ENCODE peak calls at places on chromosomes 6 and 20, in six cellular contexts. W is globus pallidus; R is stimulated activated CD4-positive, alpha-beta T cell treated with anti-CD3 and anti-CD28 coated beads, Interleukin-15, amount 100 ng/mL, for 1 hour; H is posterior vena cava; A is brain microvascular endothelial cell; I is naive B cell. T is an unnamed sample.

GRCh38 chr20:36850759-36851158 is 25.2 kb upstream of the TLDC2 start:
- DNase-seq in W (no peak), R (no peak), H (no peak), A (no peak), I (no peak), T (no peak)

GRCh38 chr20:62778601-62779416 is 17.5 kb upstream of the MRGBP start:
- DNase-seq in W (no peak), R (no peak), H (no peak), A (no peak), I (no peak), T (no peak)

GRCh38 chr6:42453649-42454427 is 2.1 kb upstream of the TRERF1 start:
- DNase-seq in W (peak; percentile 11), R (no peak), H (peak; percentile 86), A (peak; percentile 36), I (no peak), T (no peak)

GRCh38 chr6:12490904-12491571 is 200.9 kb downstream of the EDN1 start:
- DNase-seq in W (no peak), R (no peak), H (no peak), A (peak; percentile 88), I (no peak), T (no peak)

GRCh38 chr6:16637635-16638034 is 123.6 kb downstream of the ATXN1 start:
- DNase-seq in W (no peak), R (no peak), H (no peak), A (peak; percentile 28), I (no peak), T (no peak)

GRCh38 chr20:51917886-51918545 is 115.7 kb upstream of the SALL4 start:
- DNase-seq in W (no peak), R (no peak), H (no peak), A (no peak), I (no peak), T (no peak)

GRCh38 chr20:52959125-52959524 is 13.0 kb upstream of the TSHZ2 start:
- DNase-seq in W (peak; percentile 17), R (no peak), H (no peak), A (no peak), I (no peak), T (no peak)

GRCh38 chr6:35601331-35602132 is 87.2 kb downstream of the FKBP5 start:
- DNase-seq in W (peak; percentile 75), R (peak; percentile 34), H (no peak), A (peak; percentile 91), I (peak; percentile 7), T (peak; percentile 54)

GRCh38 chr6:144847906-144848305 is 562.8 kb downstream of the UTRN start:
- DNase-seq in W (no peak), R (no peak), H (no peak), A (no peak), I (no peak), T (no peak)

GRCh38 chr6:17393335-17394191 is at the start of gene CAP2:
- DNase-seq in W (peak; percentile 31), R (no peak), H (peak; percentile 84), A (peak; percentile 55), I (no peak), T (no peak)

GRCh38 chr6:17281100-17281496 is at the start of gene RBM24:
- DNase-seq in W (peak; percentile 24), R (no peak), H (peak; percentile 84), A (peak; percentile 64), I (no peak), T (no peak)

GRCh38 chr20:43941476-43942212 is 27.0 kb downstream of the TOX2 start:
- DNase-seq in W (no peak), R (no peak), H (no peak), A (no peak), I (no peak), T (no peak)

GRCh38 chr6:166830185-166830890 is 126.0 kb downstream of the RNASET2 start:
- DNase-seq in W (peak; percentile 43), R (no peak), H (no peak), A (no peak), I (peak; percentile 16), T (no peak)

GRCh38 chr6:87151786-87152527 is 3.4 kb upstream of the ZNF292 start:
- DNase-seq in W (peak; percentile 71), R (peak; percentile 42), H (peak; percentile 88), A (peak; percentile 28), I (peak; percentile 71), T (peak; percentile 70)

GRCh38 chr6:169738204-169738971 is 13.0 kb downstream of the DYNLT2 start:
- DNase-seq in W (no peak), R (no peak), H (peak; percentile 82), A (peak; percentile 6), I (no peak), T (no peak)

GRCh38 chr6:6749791-6750434 is 161.4 kb downstream of the LY86 start:
- DNase-seq in W (peak; percentile 24), R (no peak), H (peak; percentile 83), A (peak; percentile 86), I (no peak), T (no peak)

GRCh38 chr20:34564810-34565209 is 6.3 kb downstream of the MAP1LC3A start:
- DNase-seq in W (no peak), R (no peak), H (peak; percentile 0), A (no peak), I (no peak), T (no peak)

GRCh38 chr20:24960302-24960801 is 11.3 kb downstream of the CST7 start:
- DNase-seq in W (no peak), R (no peak), H (no peak), A (no peak), I (no peak), T (no peak)

GRCh38 chr6:47485491-47486135 is 8.0 kb downstream of the CD2AP start:
- DNase-seq in W (no peak), R (no peak), H (no peak), A (no peak), I (no peak), T (no peak)

GRCh38 chr6:11064836-11065235 is 20.7 kb upstream of the ELOVL2 start:
- DNase-seq in W (peak; percentile 72), R (no peak), H (no peak), A (no peak), I (no peak), T (no peak)

GRCh38 chr6:42010185-42010872 is 40.0 kb upstream of the TAF8 start:
- DNase-seq in W (no peak), R (no peak), H (peak; percentile 52), A (no peak), I (no peak), T (no peak)

GRCh38 chr6:137995371-137995770 is 111.8 kb downstream of the PERP start:
- DNase-seq in W (no peak), R (no peak), H (no peak), A (no peak), I (no peak), T (no peak)

GRCh38 chr6:6006428-6007310 is at the start of gene NRN1:
- DNase-seq in W (no peak), R (no peak), H (no peak), A (peak; percentile 43), I (no peak), T (no peak)

GRCh38 chr20:48722737-48723191 is 105.0 kb downstream of the PREX1 start:
- DNase-seq in W (no peak), R (no peak), H (no peak), A (peak; percentile 50), I (peak; percentile 14), T (no peak)

GRCh38 chr20:39897058-39897457 is 792.0 kb downstream of the MAFB start:
- DNase-seq in W (no peak), R (no peak), H (no peak), A (peak; percentile 96), I (no peak), T (no peak)

GRCh38 chr6:33578588-33579011 is 1.5 kb downstream of the BAK1 start:
- DNase-seq in W (no peak), R (no peak), H (no peak), A (no peak), I (peak; percentile 26), T (peak; percentile 32)

T was measured in activated effector memory CD4-positive, alpha-beta T cell treated with Interleukin-2 at 50 U/mL for 16 hours.